ENCODE peak calls at places on chromosomes 12 and 14, in seven cellular contexts. U is GM06990, H is HFF-Myc, X is breast epithelium, V is neural crest cell, R is GM10248, S is psoas muscle. B is an unnamed sample.

GRCh38 chr12:34297790-34298164 is 275.5 kb downstream of the ALG10 start:
- DNase-seq in U (no peak), H (no peak), X (no peak), V (no peak), R (no peak), S (peak; percentile 2), B (no peak)

GRCh38 chr12:25986169-25986568 is 27.7 kb downstream of the RASSF8 start:
- DNase-seq in U (no peak), H (no peak), X (no peak), V (no peak), R (no peak), S (no peak), B (no peak)

GRCh38 chr12:43436597-43436996 is 115.4 kb downstream of the ADAMTS20 start:
- DNase-seq in U (no peak), H (no peak), X (no peak), V (no peak), R (no peak), S (no peak), B (no peak)

GRCh38 chr12:53989227-53990113 is 4.5 kb downstream of the HOXC10 start:
- DNase-seq in U (peak; percentile 50), H (no peak), X (no peak), V (no peak), R (peak; percentile 68), S (no peak), B (no peak)

GRCh38 chr14:104851896-104852663 is 13.0 kb upstream of the CEP170B start:
- DNase-seq in U (no peak), H (no peak), X (peak; percentile 27), V (no peak), R (no peak), S (no peak), B (no peak)

GRCh38 chr12:70364695-70365397 is 1.2 kb upstream of the KCNMB4 start:
- DNase-seq in U (no peak), H (no peak), X (no peak), V (no peak), R (peak; percentile 12), S (no peak), B (no peak)

GRCh38 chr14:65492277-65492676 is 79.7 kb downstream of the FUT8 start:
- DNase-seq in U (no peak), H (no peak), X (no peak), V (no peak), R (no peak), S (no peak), B (no peak)

GRCh38 chr14:70665448-70666363 is 24.0 kb downstream of the TTC9 start:
- DNase-seq in U (peak; percentile 78), H (no peak), X (peak; percentile 90), V (no peak), R (peak; percentile 71), S (no peak), B (no peak)

GRCh38 chr12:5466521-5466960 is 34.6 kb downstream of the NTF3 start:
- DNase-seq in U (no peak), H (no peak), X (no peak), V (no peak), R (no peak), S (no peak), B (no peak)

GRCh38 chr12:111074559-111074958 is 154.2 kb upstream of the MYL2 start:
- DNase-seq in U (no peak), H (no peak), X (no peak), V (no peak), R (no peak), S (no peak), B (no peak)

GRCh38 chr12:132429932-132430643 is 59.9 kb upstream of the FBRSL1 start:
- DNase-seq in U (peak; percentile 76), H (no peak), X (no peak), V (no peak), R (peak; percentile 77), S (no peak), B (no peak)

GRCh38 chr12:101299346-101299745 is 19.4 kb downstream of the UTP20 start:
- DNase-seq in U (no peak), H (no peak), X (no peak), V (no peak), R (no peak), S (no peak), B (no peak)

GRCh38 chr14:53214384-53214783 is 61.3 kb upstream of the DDHD1 start:
- DNase-seq in U (no peak), H (no peak), X (no peak), V (no peak), R (no peak), S (no peak), B (no peak)

GRCh38 chr12:103268831-103269514 is 226.8 kb downstream of the C12orf42 start:
- DNase-seq in U (peak; percentile 16), H (no peak), X (no peak), V (no peak), R (no peak), S (no peak), B (no peak)

GRCh38 chr12:57983150-57983857 is 41.9 kb downstream of the ATP23 start:
- DNase-seq in U (no peak), H (peak; percentile 35), X (no peak), V (peak; percentile 45), R (no peak), S (no peak), B (no peak)

GRCh38 chr14:32417956-32418552 is 89.0 kb downstream of the AKAP6 start:
- DNase-seq in U (no peak), H (peak; percentile 59), X (no peak), V (no peak), R (no peak), S (no peak), B (no peak)

GRCh38 chr14:90986510-90986909 is 73.9 kb downstream of the RPS6KA5 start:
- DNase-seq in U (no peak), H (no peak), X (no peak), V (no peak), R (no peak), S (no peak), B (no peak)

GRCh38 chr12:79451365-79451764 is 239.4 kb downstream of the PAWR start:
- DNase-seq in U (no peak), H (no peak), X (no peak), V (no peak), R (no peak), S (no peak), B (no peak)

GRCh38 chr12:95393191-95393790 is 80.7 kb upstream of the METAP2 start:
- DNase-seq in U (no peak), H (no peak), X (no peak), V (no peak), R (no peak), S (no peak), B (no peak)

GRCh38 chr14:26276757-26277156 is 321.1 kb downstream of the NOVA1 start:
- DNase-seq in U (no peak), H (no peak), X (no peak), V (peak; percentile 5), R (no peak), S (no peak), B (no peak)

GRCh38 chr12:127063339-127064090 is 1203.5 kb upstream of the TMEM132C start:
- DNase-seq in U (no peak), H (no peak), X (no peak), V (no peak), R (no peak), S (no peak), B (no peak)

GRCh38 chr12:124543052-124543590 is 24.3 kb downstream of the NCOR2 start:
- DNase-seq in U (no peak), H (no peak), X (no peak), V (no peak), R (no peak), S (no peak), B (no peak)

GRCh38 chr12:78229491-78230209 is 399.0 kb downstream of the NAV3 start:
- DNase-seq in U (peak; percentile 21), H (peak; percentile 21), X (no peak), V (peak; percentile 38), R (peak; percentile 13), S (no peak), B (no peak)

DNA sequence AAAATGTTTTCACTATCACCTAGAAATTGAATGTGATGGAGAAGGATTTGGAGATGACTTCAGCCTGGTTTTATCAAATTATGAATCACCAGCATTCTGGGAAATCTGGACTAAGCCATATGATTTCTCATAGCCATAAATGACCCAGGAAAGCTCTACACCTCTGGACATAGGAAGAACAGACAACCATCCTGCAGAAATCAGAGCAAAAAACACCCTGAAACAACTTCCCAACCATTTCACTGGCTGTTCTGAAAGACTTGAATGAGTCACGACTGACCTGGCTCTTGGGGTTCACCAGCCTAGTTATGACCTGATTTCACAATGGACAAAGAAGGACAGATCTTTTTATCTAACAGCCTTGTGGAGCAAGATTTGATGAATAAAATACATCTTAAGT is 123.8 kb downstream of the KCNH5 start:
- DNase-seq in U (no peak), H (no peak), X (no peak), V (no peak), R (no peak), S (no peak), B (no peak)
- TF ChIP-seq CTCF in U (no peak), H (no peak), X (no peak), V (no peak), R (no peak), S (no peak), B (no peak)

GRCh38 chr14:21063479-21063878 is 5.9 kb downstream of the RNASE8 start:
- DNase-seq in U (no peak), H (no peak), X (no peak), V (no peak), R (no peak), S (peak; percentile 47), B (no peak)

GRCh38 chr14:21068521-21069387 is 1.4 kb upstream of the ARHGEF40 start:
- DNase-seq in U (no peak), H (no peak), X (no peak), V (peak; percentile 57), R (peak; percentile 61), S (peak; percentile 52), B (peak; percentile 51)

GRCh38 chr14:21069388-21070082 is 569 bp upstream of the ARHGEF40 start:
- DNase-seq in U (no peak), H (no peak), X (no peak), V (peak; percentile 66), R (no peak), S (peak; percentile 47), B (no peak)

GRCh38 chr14:21070083-21070609 is at the start of gene ARHGEF40:
- DNase-seq in U (no peak), H (no peak), X (no peak), V (peak; percentile 62), R (peak; percentile 48), S (peak; percentile 75), B (peak; percentile 36)

GRCh38 chr14:21066882-21067502 is 3.1 kb upstream of the ARHGEF40 start:
- DNase-seq in U (no peak), H (no peak), X (no peak), V (no peak), R (no peak), S (no peak), B (no peak)
- TF ChIP-seq CTCF in U (peak; percentile 41), H (no peak), X (no peak), V (peak; percentile 42), R (peak; percentile 28), S (no peak), B (no peak)

DNA sequence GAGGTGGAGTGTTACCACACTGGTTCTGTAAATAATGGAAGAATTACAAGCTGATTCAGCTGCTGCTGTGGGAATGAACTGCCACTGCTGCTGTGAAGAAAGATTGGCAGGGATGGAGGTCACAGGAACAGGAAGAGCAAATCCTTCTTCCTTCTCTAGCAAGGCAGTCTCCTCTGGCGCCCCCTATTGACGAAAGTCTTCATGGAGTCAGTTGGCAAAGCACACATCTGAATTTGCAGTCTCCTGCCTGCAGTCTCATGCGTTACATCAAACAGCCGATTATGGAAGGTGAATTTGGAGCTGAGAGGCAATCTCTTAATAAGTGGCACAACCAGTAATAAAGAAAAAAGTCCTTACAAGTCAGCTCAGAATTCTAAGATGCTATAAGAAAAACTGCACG is 106.0 kb upstream of the TMTC1 start:
- DNase-seq in U (no peak), H (no peak), X (no peak), V (peak; percentile 55), R (no peak), S (peak; percentile 31), B (peak; percentile 37)
- TF ChIP-seq CTCF in U (peak; percentile 48), H (peak; percentile 30), X (peak; percentile 21), V (peak; percentile 58), R (peak; percentile 34), S (peak; percentile 58), B (peak; percentile 56)

GRCh38 chr12:122867701-122868461 is 28.0 kb downstream of the VPS37B start:
- DNase-seq in U (no peak), H (no peak), X (peak; percentile 49), V (no peak), R (no peak), S (peak; percentile 60), B (no peak)
- TF ChIP-seq CTCF in U (peak; percentile 7), H (peak; percentile 40), X (no peak), V (peak; percentile 38), R (peak; percentile 33), S (peak; percentile 42), B (peak; percentile 23)

B was measured in progenitor cell of endocrine pancreas.